ENCODE peak calls at places on chromosomes 16 and 17, in eight cellular contexts. N is stomach; A is midbrain; S is HEK293T; Q is activated T-cell treated with anti-CD3 and anti-CD28 coated beads, Interleukin-2, amount 50 U/mL, for 72 hours; T is neural crest cell; C is pulmonary artery endothelial cell; V is LHCN-M2. Y is an unnamed sample.

GRCh38 chr17:55587608-55588139 is 76.4 kb upstream of the SMIM36 start:
- DNase-seq in C (no peak), S (no peak), T (no peak), Q (no peak), A (no peak), V (no peak), N (no peak), Y (no peak)

GRCh38 chr17:67582632-67583230 is 135.0 kb upstream of the NOL11 start:
- DNase-seq in V (no peak), C (no peak), T (no peak), N (peak), S (no peak), Q (no peak), A (no peak), Y (no peak)

GRCh38 chr16:86734559-86735480 is 156.5 kb downstream of the FOXL1 start:
- DNase-seq in S (no peak), Q (no peak), N (no peak), A (no peak), V (no peak), T (no peak), C (no peak), Y (no peak)

GRCh38 chr17:30969989-30970680 is 704 bp upstream of the RNF135 start:
- DNase-seq in T (no peak), N (peak), V (no peak), Q (peak), C (no peak), S (no peak), A (no peak), Y (no peak)

GRCh38 chr17:27379863-27380533 is 76.2 kb upstream of the KSR1 start:
- DNase-seq in A (peak), T (peak), S (no peak), C (no peak), V (peak), Q (no peak), N (peak), Y (peak)

GRCh38 chr16:50396770-50397525 is 28.2 kb upstream of the BRD7 start:
- DNase-seq in C (no peak), V (peak), N (no peak), T (no peak), S (no peak), A (no peak), Q (peak), Y (no peak)

GRCh38 chr16:31420037-31420436 is 8.1 kb downstream of the COX6A2 start:
- DNase-seq in T (no peak), A (no peak), Q (peak), C (no peak), N (no peak), S (no peak), V (no peak), Y (no peak)

GRCh38 chr16:90019543-90020259 is 445 bp upstream of the DBNDD1 start:
- DNase-seq in T (no peak), S (peak), V (peak), N (peak), C (no peak), Q (peak), A (no peak), Y (no peak)

Y was measured in myocyte.